ENCODE peak calls at places on chromosomes 1 and 21, in nine cellular contexts. E is stomach, L is A549, T is K562, J is SK-N-SH, C is ovary, F is tibial nerve, V is H1, O is transverse colon. S is an unnamed sample.

GRCh38 chr1:235597867-235598553 is 51.6 kb downstream of the GNG4 start:
- DNase-seq in E (no peak), L (peak; percentile 58), T (peak; percentile 40), J (no peak), C (no peak), F (no peak), V (no peak), O (no peak), S (no peak)

GRCh38 chr1:157170677-157171515 is 32.7 kb upstream of the ETV3 start:
- DNase-seq in E (peak; percentile 60), L (peak; percentile 51), T (peak; percentile 51), J (no peak), C (no peak), F (no peak), V (peak; percentile 91), O (peak; percentile 59), S (peak; percentile 55)

GRCh38 chr21:31198575-31198974 is 145.5 kb downstream of the TIAM1 start:
- DNase-seq in E (no peak), L (peak; percentile 13), T (peak; percentile 43), J (peak; percentile 55), C (no peak), F (no peak), V (no peak), O (no peak), S (no peak)

GRCh38 chr1:41895552-41895951 is 23.2 kb downstream of the HIVEP3 start:
- DNase-seq in E (no peak), L (no peak), T (peak; percentile 29), J (no peak), C (no peak), F (no peak), V (no peak), O (no peak), S (no peak)

GRCh38 chr1:76726251-76726650 is 141.0 kb upstream of the ST6GALNAC5 start:
- DNase-seq in E (no peak), L (no peak), T (no peak), J (no peak), C (no peak), F (no peak), V (no peak), O (no peak), S (no peak)

GRCh38 chr1:22591576-22591975 is 28.3 kb downstream of the EPHA8 start:
- DNase-seq in E (no peak), L (no peak), T (no peak), J (no peak), C (no peak), F (no peak), V (no peak), O (no peak), S (no peak)

GRCh38 chr1:172609528-172609927 is 49.4 kb upstream of the FASLG start:
- DNase-seq in E (no peak), L (no peak), T (no peak), J (no peak), C (no peak), F (no peak), V (no peak), O (no peak), S (no peak)

GRCh38 chr1:86068126-86068805 is 88.3 kb downstream of the COL24A1 start:
- DNase-seq in E (no peak), L (no peak), T (no peak), J (no peak), C (no peak), F (no peak), V (no peak), O (no peak), S (no peak)

GRCh38 chr1:152035406-152036315 is 1.1 kb downstream of the S100A11 start:
- DNase-seq in E (no peak), L (peak; percentile 59), T (peak; percentile 52), J (no peak), C (no peak), F (no peak), V (no peak), O (peak; percentile 48), S (no peak)

GRCh38 chr21:45509566-45510465 is 32.4 kb downstream of the SLC19A1 start:
- DNase-seq in E (no peak), L (no peak), T (no peak), J (peak; percentile 61), C (peak; percentile 17), F (no peak), V (no peak), O (no peak), S (peak; percentile 86)

DNA sequence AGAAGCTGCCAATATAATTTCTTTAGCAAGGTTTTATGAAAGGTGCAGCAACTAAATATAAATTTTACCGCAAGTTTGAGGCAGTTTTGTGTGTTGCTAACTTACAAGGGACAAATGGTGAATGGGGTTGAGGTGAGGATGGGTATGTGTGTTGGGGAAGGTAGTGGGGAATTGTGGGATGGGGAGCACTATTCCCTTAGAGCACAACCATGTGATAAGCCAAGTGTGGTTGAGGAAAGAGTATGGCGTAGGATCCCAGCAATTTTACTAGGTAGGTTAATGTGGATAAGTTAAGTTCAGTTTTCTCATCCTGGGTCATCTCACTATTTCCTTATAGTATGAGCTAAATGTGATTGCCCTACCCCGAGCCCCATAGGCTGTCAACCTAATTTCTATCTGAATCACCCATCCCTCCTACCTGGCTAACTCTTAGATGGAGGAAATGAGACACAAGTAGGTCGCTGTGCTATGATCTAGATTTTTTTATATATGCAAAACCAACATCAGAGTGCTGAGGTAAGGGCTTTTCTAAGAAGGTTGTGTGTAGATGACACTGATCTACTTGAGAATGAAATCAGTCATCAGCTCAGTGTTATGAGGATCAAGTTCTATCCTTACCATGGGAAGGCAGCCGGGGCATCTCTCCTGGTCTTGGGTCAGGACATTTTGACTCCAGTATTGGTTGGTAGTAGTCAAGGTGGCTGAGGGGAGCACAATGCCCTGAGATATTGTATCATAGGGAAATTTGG is 23.8 kb downstream of the SLAMF1 start:
- DNase-seq in E (no peak), L (no peak), T (no peak), J (no peak), C (no peak), F (no peak), V (no peak), O (no peak), S (no peak)
- H3K4me1 ChIP-seq in E (no peaks in the 10 kb centered on the region), L (no peaks in the 10 kb centered on the region), T (peaks cover 31% of the 10 kb centered on the region), J (no peaks in the 10 kb centered on the region), C (no peaks in the 10 kb centered on the region), F (no peaks in the 10 kb centered on the region), V (no peaks in the 10 kb centered on the region), O (peaks cover 8% of the 10 kb centered on the region), S (no peaks in the 10 kb centered on the region)

DNA sequence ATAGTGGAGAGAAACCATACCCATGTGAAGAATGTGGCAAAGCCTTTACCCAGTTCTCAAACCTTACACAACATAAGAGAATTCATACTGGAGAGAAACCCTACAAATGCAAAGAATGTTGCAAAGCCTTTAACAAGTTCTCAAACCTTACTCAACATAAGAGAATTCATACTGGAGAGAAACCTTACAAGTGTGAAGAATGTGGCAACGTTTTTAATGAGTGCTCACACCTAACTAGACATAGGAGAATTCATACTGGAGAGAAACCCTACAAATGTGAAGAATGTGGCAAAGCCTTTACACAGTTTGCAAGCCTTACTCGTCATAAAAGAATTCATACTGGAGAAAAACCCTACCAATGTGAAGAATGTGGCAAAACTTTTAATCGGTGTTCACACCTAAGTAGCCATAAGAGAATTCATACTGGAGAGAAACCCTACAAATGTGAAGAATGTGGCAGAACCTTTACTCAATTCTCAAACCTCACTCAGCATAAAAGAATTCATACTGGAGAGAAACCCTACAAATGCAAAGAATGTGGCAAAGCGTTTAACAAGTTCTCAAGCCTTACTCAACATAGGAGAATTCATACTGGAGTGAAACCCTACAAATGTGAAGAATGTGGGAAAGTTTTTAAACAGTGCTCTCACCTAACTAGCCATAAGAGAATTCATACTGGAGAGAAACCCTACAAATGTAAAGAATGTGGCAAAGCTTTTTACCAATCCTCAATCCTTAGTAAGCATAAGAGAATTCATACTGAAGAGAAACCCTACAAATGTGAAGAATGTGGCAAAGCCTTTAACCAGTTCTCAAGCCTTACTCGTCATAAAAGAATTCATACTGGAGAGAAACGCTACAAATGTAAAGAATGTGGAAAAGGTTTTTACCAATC is 80.0 kb downstream of the JMJD4 start:
- DNase-seq in E (no peak), L (no peak), T (no peak), J (no peak), C (no peak), F (no peak), V (no peak), O (no peak), S (no peak)
- H3K9me3 ChIP-seq in E (peaks cover 93% of the 10 kb centered on the region), L (peaks cover 94% of the 10 kb centered on the region), T (peaks cover 52% of the 10 kb centered on the region), J (peaks cover 96% of the 10 kb centered on the region), C (peaks cover 2% of the 10 kb centered on the region), F (peaks cover 23% of the 10 kb centered on the region), V (peaks cover 70% of the 10 kb centered on the region), O (peaks cover 95% of the 10 kb centered on the region), S (peaks cover 99% of the 10 kb centered on the region)

GRCh38 chr1:205783904-205784303 is 8.6 kb upstream of the RAB29 start:
- DNase-seq in E (no peak), L (no peak), T (no peak), J (no peak), C (no peak), F (no peak), V (no peak), O (no peak), S (no peak)
- TF ChIP-seq EP300 in E (no peak), L (no peak), T (no peak), J (no peak), C (no peak), F (no peak), V (no peak), O (no peak), S (no peak)

DNA sequence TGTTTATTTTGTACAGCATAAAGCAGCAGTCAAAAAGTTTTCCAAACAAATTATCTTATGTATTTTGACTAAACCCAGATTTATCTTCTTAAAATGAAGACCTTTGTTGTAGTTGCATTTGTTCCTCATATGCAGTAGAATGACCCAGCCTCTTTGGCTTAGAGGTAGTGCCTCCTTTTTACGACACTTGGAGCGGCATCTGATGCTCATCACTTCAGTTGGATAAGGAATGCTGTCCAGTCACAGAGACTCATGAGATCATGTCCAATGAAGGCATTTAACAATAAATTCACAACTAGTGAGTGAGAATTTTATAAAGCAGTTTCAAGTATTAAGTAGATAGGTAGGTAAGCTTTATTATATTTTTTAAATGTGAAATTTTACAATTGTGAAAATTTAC is 35.2 kb downstream of the PTPRC start:
- DNase-seq in E (no peak), L (no peak), T (no peak), J (no peak), C (no peak), F (no peak), V (no peak), O (no peak), S (no peak)
- H3K4me1 ChIP-seq in E (no peaks in the 10 kb centered on the region), L (peaks cover 13% of the 10 kb centered on the region), T (no peaks in the 10 kb centered on the region), J (peaks cover 15% of the 10 kb centered on the region), C (no peaks in the 10 kb centered on the region), F (no peaks in the 10 kb centered on the region), V (no peaks in the 10 kb centered on the region), O (no peaks in the 10 kb centered on the region), S (no peaks in the 10 kb centered on the region)